ENCODE peak calls at places on chromosomes 16 and 17, in eight cellular contexts. One of them, this sample, is unnamed.

GRCh38 chr16:52786105-52786504 is 239.2 kb upstream of the TOX3 start:
- DNase-seq in AG04450: no peak
- DNase-seq in ACHN: no peak
- DNase-seq in activated CD4-positive, alpha-beta T cell treated with anti-CD3 and anti-CD28 coated beads for 48 hours: no peak
- DNase-seq in neural crest cell: no peak
- DNase-seq in HCEC 1CT: no peak
- DNase-seq in lung microvascular endothelial cell: no peak
- DNase-seq in amniotic stem cell: no peak
- DNase-seq in this sample: no peak

GRCh38 chr16:84868328-84868727 is 48.5 kb downstream of the CRISPLD2 start:
- DNase-seq in AG04450: no peak
- DNase-seq in ACHN: no peak
- DNase-seq in activated CD4-positive, alpha-beta T cell treated with anti-CD3 and anti-CD28 coated beads for 48 hours: no peak
- DNase-seq in neural crest cell: no peak
- DNase-seq in HCEC 1CT: no peak
- DNase-seq in lung microvascular endothelial cell: no peak
- DNase-seq in amniotic stem cell: no peak
- DNase-seq in this sample: no peak

GRCh38 chr16:4409081-4409932 is 7.1 kb downstream of the CORO7 start:
- DNase-seq in AG04450: no peak
- DNase-seq in ACHN: peak
- DNase-seq in activated CD4-positive, alpha-beta T cell treated with anti-CD3 and anti-CD28 coated beads for 48 hours: no peak
- DNase-seq in neural crest cell: no peak
- DNase-seq in HCEC 1CT: no peak
- DNase-seq in lung microvascular endothelial cell: no peak
- DNase-seq in amniotic stem cell: no peak
- DNase-seq in this sample: no peak

GRCh38 chr16:24525970-24526559 is 13.3 kb upstream of the RBBP6 start:
- DNase-seq in AG04450: no peak
- DNase-seq in ACHN: no peak
- DNase-seq in activated CD4-positive, alpha-beta T cell treated with anti-CD3 and anti-CD28 coated beads for 48 hours: no peak
- DNase-seq in neural crest cell: no peak
- DNase-seq in HCEC 1CT: no peak
- DNase-seq in lung microvascular endothelial cell: no peak
- DNase-seq in amniotic stem cell: no peak
- DNase-seq in this sample: no peak

GRCh38 chr17:50190278-50191069 is 11.0 kb downstream of the COL1A1 start:
- DNase-seq in AG04450: no peak
- DNase-seq in ACHN: no peak
- DNase-seq in activated CD4-positive, alpha-beta T cell treated with anti-CD3 and anti-CD28 coated beads for 48 hours: no peak
- DNase-seq in neural crest cell: no peak
- DNase-seq in HCEC 1CT: no peak
- DNase-seq in lung microvascular endothelial cell: no peak
- DNase-seq in amniotic stem cell: no peak
- DNase-seq in this sample: no peak

GRCh38 chr16:48559462-48560211 is 50.3 kb downstream of the N4BP1 start:
- DNase-seq in AG04450: no peak
- DNase-seq in ACHN: no peak
- DNase-seq in activated CD4-positive, alpha-beta T cell treated with anti-CD3 and anti-CD28 coated beads for 48 hours: no peak
- DNase-seq in neural crest cell: no peak
- DNase-seq in HCEC 1CT: peak
- DNase-seq in lung microvascular endothelial cell: no peak
- DNase-seq in amniotic stem cell: no peak
- DNase-seq in this sample: no peak

GRCh38 chr17:62617894-62618472 is 9.5 kb upstream of the MRC2 start:
- DNase-seq in AG04450: no peak
- DNase-seq in ACHN: no peak
- DNase-seq in activated CD4-positive, alpha-beta T cell treated with anti-CD3 and anti-CD28 coated beads for 48 hours: no peak
- DNase-seq in neural crest cell: no peak
- DNase-seq in HCEC 1CT: no peak
- DNase-seq in lung microvascular endothelial cell: no peak
- DNase-seq in amniotic stem cell: no peak
- DNase-seq in this sample: no peak

GRCh38 chr17:15920758-15921239 is 24.1 kb upstream of the ADORA2B start:
- DNase-seq in AG04450: peak
- DNase-seq in ACHN: peak
- DNase-seq in activated CD4-positive, alpha-beta T cell treated with anti-CD3 and anti-CD28 coated beads for 48 hours: no peak
- DNase-seq in neural crest cell: no peak
- DNase-seq in HCEC 1CT: peak
- DNase-seq in lung microvascular endothelial cell: peak
- DNase-seq in amniotic stem cell: no peak
- DNase-seq in this sample: no peak

GRCh38 chr17:65564793-65565192 is 3.3 kb upstream of the AXIN2 start:
- DNase-seq in AG04450: no peak
- DNase-seq in ACHN: no peak
- DNase-seq in activated CD4-positive, alpha-beta T cell treated with anti-CD3 and anti-CD28 coated beads for 48 hours: no peak
- DNase-seq in neural crest cell: no peak
- DNase-seq in HCEC 1CT: no peak
- DNase-seq in lung microvascular endothelial cell: peak
- DNase-seq in amniotic stem cell: no peak
- DNase-seq in this sample: peak

GRCh38 chr17:8830141-8830540 is 31.0 kb upstream of the MFSD6L start:
- DNase-seq in AG04450: no peak
- DNase-seq in ACHN: no peak
- DNase-seq in activated CD4-positive, alpha-beta T cell treated with anti-CD3 and anti-CD28 coated beads for 48 hours: no peak
- DNase-seq in neural crest cell: no peak
- DNase-seq in HCEC 1CT: no peak
- DNase-seq in lung microvascular endothelial cell: no peak
- DNase-seq in amniotic stem cell: no peak
- DNase-seq in this sample: no peak

GRCh38 chr17:10804546-10804945 is 647 bp upstream of the TMEM238L start:
- DNase-seq in AG04450: no peak
- DNase-seq in ACHN: no peak
- DNase-seq in activated CD4-positive, alpha-beta T cell treated with anti-CD3 and anti-CD28 coated beads for 48 hours: no peak
- DNase-seq in neural crest cell: no peak
- DNase-seq in HCEC 1CT: no peak
- DNase-seq in lung microvascular endothelial cell: no peak
- DNase-seq in amniotic stem cell: no peak
- DNase-seq in this sample: no peak

GRCh38 chr17:19409509-19409908 is 1.5 kb upstream of the RNF112 start:
- DNase-seq in AG04450: peak
- DNase-seq in ACHN: no peak
- DNase-seq in activated CD4-positive, alpha-beta T cell treated with anti-CD3 and anti-CD28 coated beads for 48 hours: peak
- DNase-seq in neural crest cell: no peak
- DNase-seq in HCEC 1CT: peak
- DNase-seq in lung microvascular endothelial cell: no peak
- DNase-seq in amniotic stem cell: peak
- DNase-seq in this sample: no peak

GRCh38 chr17:77207689-77208216 is 67.0 kb downstream of the SEC14L1 start:
- DNase-seq in AG04450: no peak
- DNase-seq in ACHN: no peak
- DNase-seq in activated CD4-positive, alpha-beta T cell treated with anti-CD3 and anti-CD28 coated beads for 48 hours: no peak
- DNase-seq in neural crest cell: no peak
- DNase-seq in HCEC 1CT: no peak
- DNase-seq in lung microvascular endothelial cell: no peak
- DNase-seq in amniotic stem cell: no peak
- DNase-seq in this sample: no peak

GRCh38 chr16:66923866-66924265 is 1.5 kb downstream of the RRAD start:
- DNase-seq in AG04450: no peak
- DNase-seq in ACHN: no peak
- DNase-seq in activated CD4-positive, alpha-beta T cell treated with anti-CD3 and anti-CD28 coated beads for 48 hours: no peak
- DNase-seq in neural crest cell: no peak
- DNase-seq in HCEC 1CT: no peak
- DNase-seq in lung microvascular endothelial cell: no peak
- DNase-seq in amniotic stem cell: no peak
- DNase-seq in this sample: no peak

GRCh38 chr16:77539336-77539735 is 104.5 kb upstream of the ADAMTS18 start:
- DNase-seq in AG04450: no peak
- DNase-seq in ACHN: no peak
- DNase-seq in activated CD4-positive, alpha-beta T cell treated with anti-CD3 and anti-CD28 coated beads for 48 hours: no peak
- DNase-seq in neural crest cell: no peak
- DNase-seq in HCEC 1CT: no peak
- DNase-seq in lung microvascular endothelial cell: no peak
- DNase-seq in amniotic stem cell: no peak
- DNase-seq in this sample: no peak

GRCh38 chr17:42402121-42402516 is 13.9 kb upstream of the STAT3 start:
- DNase-seq in AG04450: no peak
- DNase-seq in ACHN: no peak
- DNase-seq in activated CD4-positive, alpha-beta T cell treated with anti-CD3 and anti-CD28 coated beads for 48 hours: no peak
- DNase-seq in neural crest cell: no peak
- DNase-seq in HCEC 1CT: no peak
- DNase-seq in lung microvascular endothelial cell: no peak
- DNase-seq in amniotic stem cell: no peak
- DNase-seq in this sample: peak

GRCh38 chr16:52283018-52283417 is 263.9 kb downstream of the TOX3 start:
- DNase-seq in AG04450: no peak
- DNase-seq in ACHN: no peak
- DNase-seq in activated CD4-positive, alpha-beta T cell treated with anti-CD3 and anti-CD28 coated beads for 48 hours: no peak
- DNase-seq in neural crest cell: no peak
- DNase-seq in HCEC 1CT: no peak
- DNase-seq in lung microvascular endothelial cell: no peak
- DNase-seq in amniotic stem cell: no peak
- DNase-seq in this sample: no peak

GRCh38 chr16:18803569-18804462 is 2.5 kb upstream of the ARL6IP1 start:
- DNase-seq in AG04450: no peak
- DNase-seq in ACHN: peak
- DNase-seq in activated CD4-positive, alpha-beta T cell treated with anti-CD3 and anti-CD28 coated beads for 48 hours: no peak
- DNase-seq in neural crest cell: no peak
- DNase-seq in HCEC 1CT: peak
- DNase-seq in lung microvascular endothelial cell: peak
- DNase-seq in amniotic stem cell: no peak
- DNase-seq in this sample: no peak

GRCh38 chr16:86410529-86410928 is 99.8 kb upstream of the FOXF1 start:
- DNase-seq in AG04450: no peak
- DNase-seq in ACHN: no peak
- DNase-seq in activated CD4-positive, alpha-beta T cell treated with anti-CD3 and anti-CD28 coated beads for 48 hours: no peak
- DNase-seq in neural crest cell: no peak
- DNase-seq in HCEC 1CT: no peak
- DNase-seq in lung microvascular endothelial cell: no peak
- DNase-seq in amniotic stem cell: no peak
- DNase-seq in this sample: no peak

GRCh38 chr16:30723725-30724355 is 24.4 kb upstream of the PHKG2 start:
- DNase-seq in AG04450: no peak
- DNase-seq in ACHN: no peak
- DNase-seq in activated CD4-positive, alpha-beta T cell treated with anti-CD3 and anti-CD28 coated beads for 48 hours: no peak
- DNase-seq in neural crest cell: no peak
- DNase-seq in HCEC 1CT: no peak
- DNase-seq in lung microvascular endothelial cell: no peak
- DNase-seq in amniotic stem cell: no peak
- DNase-seq in this sample: no peak

GRCh38 chr16:50453446-50453845 is 84.7 kb upstream of the BRD7 start:
- DNase-seq in AG04450: no peak
- DNase-seq in ACHN: no peak
- DNase-seq in activated CD4-positive, alpha-beta T cell treated with anti-CD3 and anti-CD28 coated beads for 48 hours: no peak
- DNase-seq in neural crest cell: no peak
- DNase-seq in HCEC 1CT: no peak
- DNase-seq in lung microvascular endothelial cell: no peak
- DNase-seq in amniotic stem cell: no peak
- DNase-seq in this sample: no peak

GRCh38 chr16:69120096-69120664 is 12.2 kb downstream of the CHTF8 start:
- DNase-seq in AG04450: no peak
- DNase-seq in ACHN: no peak
- DNase-seq in activated CD4-positive, alpha-beta T cell treated with anti-CD3 and anti-CD28 coated beads for 48 hours: no peak
- DNase-seq in neural crest cell: no peak
- DNase-seq in HCEC 1CT: no peak
- DNase-seq in lung microvascular endothelial cell: no peak
- DNase-seq in amniotic stem cell: no peak
- DNase-seq in this sample: no peak

GRCh38 chr16:13503960-13504635 is 415.9 kb upstream of the ERCC4 start:
- DNase-seq in AG04450: no peak
- DNase-seq in ACHN: no peak
- DNase-seq in activated CD4-positive, alpha-beta T cell treated with anti-CD3 and anti-CD28 coated beads for 48 hours: no peak
- DNase-seq in neural crest cell: no peak
- DNase-seq in HCEC 1CT: no peak
- DNase-seq in lung microvascular endothelial cell: no peak
- DNase-seq in amniotic stem cell: no peak
- DNase-seq in this sample: no peak

GRCh38 chr16:69115361-69115760 is 9.9 kb downstream of the HAS3 start:
- DNase-seq in AG04450: no peak
- DNase-seq in ACHN: no peak
- DNase-seq in activated CD4-positive, alpha-beta T cell treated with anti-CD3 and anti-CD28 coated beads for 48 hours: no peak
- DNase-seq in neural crest cell: no peak
- DNase-seq in HCEC 1CT: no peak
- DNase-seq in lung microvascular endothelial cell: no peak
- DNase-seq in amniotic stem cell: no peak
- DNase-seq in this sample: no peak

GRCh38 chr17:50423553-50424159 is 2.4 kb upstream of the ACSF2 start:
- DNase-seq in AG04450: peak
- DNase-seq in ACHN: peak
- DNase-seq in activated CD4-positive, alpha-beta T cell treated with anti-CD3 and anti-CD28 coated beads for 48 hours: no peak
- DNase-seq in neural crest cell: no peak
- DNase-seq in HCEC 1CT: peak
- DNase-seq in lung microvascular endothelial cell: peak
- DNase-seq in amniotic stem cell: no peak
- DNase-seq in this sample: peak

GRCh38 chr16:2009791-2010510 is at the start of gene ZNF598:
- DNase-seq in AG04450: no peak
- DNase-seq in ACHN: peak
- DNase-seq in activated CD4-positive, alpha-beta T cell treated with anti-CD3 and anti-CD28 coated beads for 48 hours: peak
- DNase-seq in neural crest cell: peak
- DNase-seq in HCEC 1CT: peak
- DNase-seq in lung microvascular endothelial cell: peak
- DNase-seq in amniotic stem cell: peak
- DNase-seq in this sample: peak

GRCh38 chr16:48381201-48381600 is 4.0 kb downstream of the SIAH1 start:
- DNase-seq in AG04450: no peak
- DNase-seq in ACHN: no peak
- DNase-seq in activated CD4-positive, alpha-beta T cell treated with anti-CD3 and anti-CD28 coated beads for 48 hours: no peak
- DNase-seq in neural crest cell: no peak
- DNase-seq in HCEC 1CT: no peak
- DNase-seq in lung microvascular endothelial cell: peak
- DNase-seq in amniotic stem cell: no peak
- DNase-seq in this sample: no peak

GRCh38 chr17:50993544-50993943 is 127.1 kb downstream of the SPAG9 start:
- DNase-seq in AG04450: no peak
- DNase-seq in ACHN: no peak
- DNase-seq in activated CD4-positive, alpha-beta T cell treated with anti-CD3 and anti-CD28 coated beads for 48 hours: no peak
- DNase-seq in neural crest cell: no peak
- DNase-seq in HCEC 1CT: no peak
- DNase-seq in lung microvascular endothelial cell: no peak
- DNase-seq in amniotic stem cell: no peak
- DNase-seq in this sample: no peak

GRCh38 chr17:17186051-17186450 is 20.1 kb downstream of the PLD6 start:
- DNase-seq in AG04450: no peak
- DNase-seq in ACHN: no peak
- DNase-seq in activated CD4-positive, alpha-beta T cell treated with anti-CD3 and anti-CD28 coated beads for 48 hours: peak
- DNase-seq in neural crest cell: no peak
- DNase-seq in HCEC 1CT: no peak
- DNase-seq in lung microvascular endothelial cell: no peak
- DNase-seq in amniotic stem cell: no peak
- DNase-seq in this sample: no peak

GRCh38 chr17:59260724-59261123 is 40.4 kb downstream of the GDPD1 start:
- DNase-seq in AG04450: no peak
- DNase-seq in ACHN: no peak
- DNase-seq in activated CD4-positive, alpha-beta T cell treated with anti-CD3 and anti-CD28 coated beads for 48 hours: no peak
- DNase-seq in neural crest cell: no peak
- DNase-seq in HCEC 1CT: no peak
- DNase-seq in lung microvascular endothelial cell: no peak
- DNase-seq in amniotic stem cell: no peak
- DNase-seq in this sample: no peak

GRCh38 chr17:33039874-33040273 is 48.2 kb downstream of the SPACA3 start:
- DNase-seq in AG04450: peak
- DNase-seq in ACHN: no peak
- DNase-seq in activated CD4-positive, alpha-beta T cell treated with anti-CD3 and anti-CD28 coated beads for 48 hours: no peak
- DNase-seq in neural crest cell: no peak
- DNase-seq in HCEC 1CT: peak
- DNase-seq in lung microvascular endothelial cell: peak
- DNase-seq in amniotic stem cell: no peak
- DNase-seq in this sample: no peak

GRCh38 chr16:87658564-87659225 is 56.4 kb downstream of the JPH3 start:
- DNase-seq in AG04450: no peak
- DNase-seq in ACHN: no peak
- DNase-seq in activated CD4-positive, alpha-beta T cell treated with anti-CD3 and anti-CD28 coated beads for 48 hours: no peak
- DNase-seq in neural crest cell: no peak
- DNase-seq in HCEC 1CT: no peak
- DNase-seq in lung microvascular endothelial cell: no peak
- DNase-seq in amniotic stem cell: no peak
- DNase-seq in this sample: no peak

GRCh38 chr16:86498661-86499493 is 11.4 kb upstream of the FOXF1 start:
- DNase-seq in AG04450: no peak
- DNase-seq in ACHN: no peak
- DNase-seq in activated CD4-positive, alpha-beta T cell treated with anti-CD3 and anti-CD28 coated beads for 48 hours: peak
- DNase-seq in neural crest cell: no peak
- DNase-seq in HCEC 1CT: no peak
- DNase-seq in lung microvascular endothelial cell: no peak
- DNase-seq in amniotic stem cell: no peak
- DNase-seq in this sample: no peak

GRCh38 chr17:77337150-77337549 is 196.4 kb downstream of the SEC14L1 start:
- DNase-seq in AG04450: no peak
- DNase-seq in ACHN: no peak
- DNase-seq in activated CD4-positive, alpha-beta T cell treated with anti-CD3 and anti-CD28 coated beads for 48 hours: no peak
- DNase-seq in neural crest cell: no peak
- DNase-seq in HCEC 1CT: no peak
- DNase-seq in lung microvascular endothelial cell: no peak
- DNase-seq in amniotic stem cell: no peak
- DNase-seq in this sample: no peak